ENCODE peak calls at places on chromosomes 1 and 21, in nine cellular contexts. One of them, this sample, is unnamed.
A peak's percentile ranks its signal among the peaks of the same experiment; 100 is the strongest.

GRCh38 chr1:216388558-216388957 is 34.7 kb downstream of the USH2A start:
- DNase-seq in CD4-positive, alpha-beta T cell: no peak
- DNase-seq in type B pancreatic cell: no peak
- DNase-seq in B cell: no peak
- DNase-seq in HFFc6: no peak
- DNase-seq in PC-3: no peak
- DNase-seq in transverse colon: no peak
- DNase-seq in LNCaP clone FGC: no peak
- DNase-seq in AG10803: no peak
- DNase-seq in this sample: no peak

GRCh38 chr1:220810179-220810653 is 23.5 kb downstream of the MTARC1 start:
- DNase-seq in type B pancreatic cell: no peak
- DNase-seq in AG10803: peak; percentile 82
- DNase-seq in HFFc6: peak; percentile 66
- DNase-seq in LNCaP clone FGC: no peak
- DNase-seq in B cell: peak; percentile 66
- DNase-seq in PC-3: peak; percentile 83
- DNase-seq in CD4-positive, alpha-beta T cell: peak; percentile 54
- DNase-seq in transverse colon: peak; percentile 73
- DNase-seq in this sample: peak; percentile 92

GRCh38 chr21:30981403-30981802 is 56.9 kb downstream of the KRTAP19-8 start:
- DNase-seq in AG10803: no peak
- DNase-seq in PC-3: no peak
- DNase-seq in B cell: no peak
- DNase-seq in type B pancreatic cell: no peak
- DNase-seq in CD4-positive, alpha-beta T cell: no peak
- DNase-seq in HFFc6: no peak
- DNase-seq in transverse colon: no peak
- DNase-seq in LNCaP clone FGC: no peak
- DNase-seq in this sample: no peak

GRCh38 chr1:116586741-116587143 is 15.9 kb upstream of the CD58 start:
- DNase-seq in HFFc6: no peak
- DNase-seq in CD4-positive, alpha-beta T cell: no peak
- DNase-seq in type B pancreatic cell: no peak
- DNase-seq in LNCaP clone FGC: no peak
- DNase-seq in AG10803: no peak
- DNase-seq in PC-3: peak; percentile 21
- DNase-seq in B cell: no peak
- DNase-seq in transverse colon: no peak
- DNase-seq in this sample: peak; percentile 75

GRCh38 chr1:31102501-31102950 is 37.0 kb upstream of the PUM1 start:
- DNase-seq in HFFc6: peak; percentile 67
- DNase-seq in type B pancreatic cell: no peak
- DNase-seq in B cell: no peak
- DNase-seq in PC-3: peak; percentile 70
- DNase-seq in transverse colon: peak; percentile 49
- DNase-seq in LNCaP clone FGC: no peak
- DNase-seq in AG10803: peak; percentile 65
- DNase-seq in CD4-positive, alpha-beta T cell: no peak
- DNase-seq in this sample: peak; percentile 81

GRCh38 chr1:185567006-185567405 is 167.2 kb upstream of the HMCN1 start:
- DNase-seq in HFFc6: peak; percentile 82
- DNase-seq in AG10803: peak; percentile 82
- DNase-seq in PC-3: peak; percentile 44
- DNase-seq in CD4-positive, alpha-beta T cell: peak; percentile 15
- DNase-seq in transverse colon: no peak
- DNase-seq in LNCaP clone FGC: no peak
- DNase-seq in B cell: peak; percentile 44
- DNase-seq in type B pancreatic cell: no peak
- DNase-seq in this sample: peak; percentile 49

GRCh38 chr1:195373831-195374230 is 1234.4 kb downstream of the KCNT2 start:
- DNase-seq in B cell: no peak
- DNase-seq in type B pancreatic cell: no peak
- DNase-seq in transverse colon: no peak
- DNase-seq in AG10803: no peak
- DNase-seq in CD4-positive, alpha-beta T cell: no peak
- DNase-seq in HFFc6: no peak
- DNase-seq in PC-3: no peak
- DNase-seq in LNCaP clone FGC: no peak
- DNase-seq in this sample: no peak

GRCh38 chr1:114428083-114428754 is 82.8 kb downstream of the TRIM33 start:
- DNase-seq in LNCaP clone FGC: no peak
- DNase-seq in AG10803: peak; percentile 23
- DNase-seq in type B pancreatic cell: no peak
- DNase-seq in CD4-positive, alpha-beta T cell: no peak
- DNase-seq in transverse colon: no peak
- DNase-seq in PC-3: peak; percentile 38
- DNase-seq in B cell: no peak
- DNase-seq in HFFc6: peak; percentile 19
- DNase-seq in this sample: peak; percentile 37

GRCh38 chr1:229132106-229132443 is 138.8 kb upstream of the RAB4A start:
- DNase-seq in CD4-positive, alpha-beta T cell: no peak
- DNase-seq in type B pancreatic cell: no peak
- DNase-seq in transverse colon: no peak
- DNase-seq in PC-3: no peak
- DNase-seq in HFFc6: no peak
- DNase-seq in LNCaP clone FGC: no peak
- DNase-seq in AG10803: no peak
- DNase-seq in B cell: no peak
- DNase-seq in this sample: no peak

GRCh38 chr1:204286841-204287387 is 72.8 kb downstream of the PLEKHA6 start:
- DNase-seq in CD4-positive, alpha-beta T cell: peak; percentile 10
- DNase-seq in HFFc6: no peak
- DNase-seq in AG10803: no peak
- DNase-seq in PC-3: peak; percentile 52
- DNase-seq in B cell: peak; percentile 73
- DNase-seq in LNCaP clone FGC: peak; percentile 90
- DNase-seq in type B pancreatic cell: no peak
- DNase-seq in transverse colon: peak; percentile 35
- DNase-seq in this sample: no peak

GRCh38 chr1:166882893-166883292 is 6.8 kb upstream of the TADA1 start:
- DNase-seq in LNCaP clone FGC: no peak
- DNase-seq in B cell: no peak
- DNase-seq in CD4-positive, alpha-beta T cell: no peak
- DNase-seq in AG10803: no peak
- DNase-seq in transverse colon: no peak
- DNase-seq in type B pancreatic cell: no peak
- DNase-seq in HFFc6: no peak
- DNase-seq in PC-3: no peak
- DNase-seq in this sample: no peak

GRCh38 chr1:18682375-18682774 is 51.7 kb downstream of the PAX7 start:
- DNase-seq in HFFc6: no peak
- DNase-seq in type B pancreatic cell: no peak
- DNase-seq in B cell: no peak
- DNase-seq in AG10803: no peak
- DNase-seq in LNCaP clone FGC: no peak
- DNase-seq in CD4-positive, alpha-beta T cell: no peak
- DNase-seq in PC-3: no peak
- DNase-seq in transverse colon: no peak
- DNase-seq in this sample: no peak

GRCh38 chr21:14591882-14592281 is 45.8 kb upstream of the SAMSN1 start:
- DNase-seq in HFFc6: no peak
- DNase-seq in PC-3: peak; percentile 26
- DNase-seq in AG10803: peak; percentile 5
- DNase-seq in type B pancreatic cell: no peak
- DNase-seq in CD4-positive, alpha-beta T cell: no peak
- DNase-seq in LNCaP clone FGC: no peak
- DNase-seq in B cell: no peak
- DNase-seq in transverse colon: no peak
- DNase-seq in this sample: no peak

GRCh38 chr1:22895357-22895756 is 77.3 kb downstream of the LACTBL1 start:
- DNase-seq in CD4-positive, alpha-beta T cell: no peak
- DNase-seq in PC-3: no peak
- DNase-seq in transverse colon: no peak
- DNase-seq in AG10803: no peak
- DNase-seq in LNCaP clone FGC: no peak
- DNase-seq in HFFc6: no peak
- DNase-seq in B cell: no peak
- DNase-seq in type B pancreatic cell: no peak
- DNase-seq in this sample: no peak

GRCh38 chr1:84223751-84224432 is 77.6 kb upstream of the SAMD13 start:
- DNase-seq in transverse colon: no peak
- DNase-seq in PC-3: no peak
- DNase-seq in type B pancreatic cell: no peak
- DNase-seq in CD4-positive, alpha-beta T cell: no peak
- DNase-seq in LNCaP clone FGC: no peak
- DNase-seq in AG10803: peak; percentile 1
- DNase-seq in HFFc6: no peak
- DNase-seq in B cell: no peak
- DNase-seq in this sample: peak; percentile 31

GRCh38 chr1:187477103-187477502 is 648.4 kb downstream of the PLA2G4A start:
- DNase-seq in AG10803: no peak
- DNase-seq in LNCaP clone FGC: peak; percentile 8
- DNase-seq in type B pancreatic cell: no peak
- DNase-seq in transverse colon: no peak
- DNase-seq in PC-3: peak; percentile 23
- DNase-seq in HFFc6: no peak
- DNase-seq in CD4-positive, alpha-beta T cell: no peak
- DNase-seq in B cell: no peak
- DNase-seq in this sample: peak; percentile 1

GRCh38 chr1:187474266-187474665 is 645.5 kb downstream of the PLA2G4A start:
- DNase-seq in LNCaP clone FGC: peak; percentile 17
- DNase-seq in type B pancreatic cell: no peak
- DNase-seq in B cell: no peak
- DNase-seq in PC-3: peak; percentile 41
- DNase-seq in CD4-positive, alpha-beta T cell: no peak
- DNase-seq in AG10803: peak; percentile 11
- DNase-seq in HFFc6: no peak
- DNase-seq in transverse colon: no peak
- DNase-seq in this sample: peak; percentile 53

GRCh38 chr1:187481581-187482148 is 652.9 kb downstream of the PLA2G4A start:
- DNase-seq in CD4-positive, alpha-beta T cell: no peak
- DNase-seq in AG10803: no peak
- DNase-seq in PC-3: no peak
- DNase-seq in transverse colon: no peak
- DNase-seq in type B pancreatic cell: no peak
- DNase-seq in B cell: no peak
- DNase-seq in LNCaP clone FGC: no peak
- DNase-seq in HFFc6: no peak
- DNase-seq in this sample: no peak

GRCh38 chr1:187471555-187471954 is 642.8 kb downstream of the PLA2G4A start:
- DNase-seq in PC-3: peak; percentile 44
- DNase-seq in AG10803: peak; percentile 36
- DNase-seq in HFFc6: no peak
- DNase-seq in B cell: no peak
- DNase-seq in transverse colon: no peak
- DNase-seq in LNCaP clone FGC: no peak
- DNase-seq in CD4-positive, alpha-beta T cell: no peak
- DNase-seq in type B pancreatic cell: no peak
- DNase-seq in this sample: peak; percentile 6

DNA sequence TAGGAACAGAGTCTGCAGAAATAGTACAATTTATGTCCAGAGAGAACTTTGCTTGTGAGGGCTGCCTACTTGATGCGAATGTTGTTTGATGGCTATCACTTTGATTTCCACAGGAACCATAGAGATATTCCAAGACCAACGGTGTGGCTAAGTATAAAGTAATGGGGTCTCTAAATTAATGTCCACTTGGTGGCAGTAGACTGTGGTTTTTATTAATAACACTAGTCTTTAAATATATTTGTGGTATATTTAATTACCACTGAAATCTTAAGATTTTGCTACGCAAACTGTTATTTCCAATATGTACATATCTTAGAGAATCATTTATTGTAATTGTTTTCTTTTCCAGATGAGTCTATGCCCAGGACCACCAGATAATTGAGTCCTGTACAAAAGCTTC is 647.9 kb downstream of the PLA2G4A start:
- DNase-seq in PC-3: peak; percentile 40
- DNase-seq in LNCaP clone FGC: no peak
- DNase-seq in HFFc6: no peak
- DNase-seq in CD4-positive, alpha-beta T cell: no peak
- DNase-seq in B cell: no peak
- DNase-seq in transverse colon: no peak
- DNase-seq in AG10803: no peak
- DNase-seq in type B pancreatic cell: no peak
- DNase-seq in this sample: no peak
- TF ChIP-seq CTCF in PC-3: peak; percentile 68
- TF ChIP-seq CTCF in LNCaP clone FGC: peak; percentile 42
- TF ChIP-seq CTCF in HFFc6: peak; percentile 63
- TF ChIP-seq CTCF in CD4-positive, alpha-beta T cell: no peak
- TF ChIP-seq CTCF in B cell: no peak
- TF ChIP-seq CTCF in transverse colon: no peak
- TF ChIP-seq CTCF in AG10803: no peak
- TF ChIP-seq CTCF in type B pancreatic cell: peak; percentile 64
- TF ChIP-seq CTCF in this sample: no peak

DNA sequence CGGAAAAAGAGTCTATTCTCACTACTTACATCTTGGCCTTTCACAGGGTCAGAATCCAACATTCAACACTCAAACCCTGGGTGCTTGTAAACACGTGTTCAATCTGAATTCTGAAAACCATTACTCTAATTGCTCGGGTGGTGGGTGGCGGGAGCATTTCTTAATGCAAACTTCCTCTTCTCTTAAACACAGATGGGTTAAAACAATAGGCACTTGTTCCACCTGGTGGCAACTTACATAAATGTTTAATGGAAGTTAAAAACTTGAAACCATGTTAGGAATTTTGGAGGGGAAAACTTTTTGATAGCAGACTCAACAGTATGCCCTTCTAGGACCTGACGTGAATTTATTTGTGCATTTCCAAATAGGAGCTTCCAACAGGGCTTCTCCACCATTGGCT is 23.4 kb upstream of the TDRD10 start:
- DNase-seq in B cell: no peak
- DNase-seq in HFFc6: no peak
- DNase-seq in CD4-positive, alpha-beta T cell: no peak
- DNase-seq in PC-3: peak; percentile 73
- DNase-seq in type B pancreatic cell: no peak
- DNase-seq in AG10803: peak; percentile 23
- DNase-seq in LNCaP clone FGC: no peak
- DNase-seq in transverse colon: peak; percentile 40
- DNase-seq in this sample: no peak
- TF ChIP-seq CTCF in B cell: no peak
- TF ChIP-seq CTCF in HFFc6: peak; percentile 63
- TF ChIP-seq CTCF in CD4-positive, alpha-beta T cell: peak; percentile 73
- TF ChIP-seq CTCF in PC-3: peak; percentile 68
- TF ChIP-seq CTCF in type B pancreatic cell: no peak
- TF ChIP-seq CTCF in AG10803: peak; percentile 29
- TF ChIP-seq CTCF in LNCaP clone FGC: peak; percentile 26
- TF ChIP-seq CTCF in transverse colon: peak; percentile 35
- TF ChIP-seq CTCF in this sample: no peak

DNA sequence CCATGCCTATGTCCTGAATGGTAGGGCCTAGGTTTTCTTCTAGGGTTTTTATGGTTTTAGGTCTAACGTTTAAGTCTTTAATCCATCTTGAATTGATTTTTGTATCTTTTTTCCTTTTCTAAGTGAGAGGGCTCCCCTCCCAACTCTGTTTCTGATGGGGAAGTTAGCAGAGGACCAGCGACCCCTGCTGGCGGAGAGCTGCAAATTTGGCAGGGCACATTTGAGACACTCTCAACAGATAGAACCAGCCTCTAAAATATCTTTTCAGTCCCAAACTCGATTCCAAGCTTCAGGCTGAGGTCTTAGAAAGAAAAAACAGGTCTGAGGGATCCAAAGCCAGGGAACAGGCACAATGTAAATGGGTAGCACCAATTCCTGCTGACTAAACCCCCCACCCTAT is 32.5 kb downstream of the LRRC3 start:
- DNase-seq in HFFc6: peak; percentile 9
- DNase-seq in PC-3: peak; percentile 65
- DNase-seq in B cell: no peak
- DNase-seq in transverse colon: no peak
- DNase-seq in CD4-positive, alpha-beta T cell: peak; percentile 26
- DNase-seq in AG10803: peak; percentile 12
- DNase-seq in type B pancreatic cell: no peak
- DNase-seq in LNCaP clone FGC: no peak
- DNase-seq in this sample: peak; percentile 74
- TF ChIP-seq CTCF in HFFc6: peak; percentile 85
- TF ChIP-seq CTCF in PC-3: peak; percentile 79
- TF ChIP-seq CTCF in B cell: peak; percentile 29
- TF ChIP-seq CTCF in transverse colon: peak; percentile 30
- TF ChIP-seq CTCF in CD4-positive, alpha-beta T cell: peak; percentile 15
- TF ChIP-seq CTCF in AG10803: peak; percentile 53
- TF ChIP-seq CTCF in type B pancreatic cell: peak; percentile 73
- TF ChIP-seq CTCF in LNCaP clone FGC: peak; percentile 43
- TF ChIP-seq CTCF in this sample: peak; percentile 50

GRCh38 chr1:183416850-183417690 is 1.1 kb downstream of the NMNAT2 start:
- DNase-seq in AG10803: peak; percentile 39
- DNase-seq in HFFc6: peak; percentile 8
- DNase-seq in type B pancreatic cell: peak; percentile 86
- DNase-seq in transverse colon: peak; percentile 31
- DNase-seq in CD4-positive, alpha-beta T cell: peak; percentile 33
- DNase-seq in B cell: peak; percentile 33
- DNase-seq in PC-3: no peak
- DNase-seq in LNCaP clone FGC: no peak
- DNase-seq in this sample: peak; percentile 82
- TF ChIP-seq CTCF in AG10803: no peak
- TF ChIP-seq CTCF in HFFc6: no peak
- TF ChIP-seq CTCF in type B pancreatic cell: no peak
- TF ChIP-seq CTCF in transverse colon: no peak
- TF ChIP-seq CTCF in CD4-positive, alpha-beta T cell: no peak
- TF ChIP-seq CTCF in B cell: no peak
- TF ChIP-seq CTCF in PC-3: no peak
- TF ChIP-seq CTCF in LNCaP clone FGC: no peak
- TF ChIP-seq CTCF in this sample: no peak